ENCODE peak calls at places on chromosomes 1 and 21, in seven cellular contexts. One of them, this sample, is unnamed.

GRCh38 chr1:44268054-44268453 is 54.8 kb downstream of the DMAP1 start:
- DNase-seq in GM12865: no peak
- DNase-seq in kidney epithelial cell: no peak
- DNase-seq in fibroblast of the aortic adventitia: no peak
- DNase-seq in AG04450: no peak
- DNase-seq in heart right ventricle: no peak
- DNase-seq in IMR-90: no peak
- DNase-seq in this sample: no peak

GRCh38 chr1:3943806-3944620 is 43.9 kb upstream of the C1orf174 start:
- DNase-seq in heart right ventricle: no peak
- DNase-seq in IMR-90: no peak
- DNase-seq in AG04450: no peak
- DNase-seq in fibroblast of the aortic adventitia: no peak
- DNase-seq in GM12865: no peak
- DNase-seq in kidney epithelial cell: no peak
- DNase-seq in this sample: no peak

GRCh38 chr1:25524568-25525359 is 18.6 kb upstream of the LDLRAP1 start:
- DNase-seq in GM12865: no peak
- DNase-seq in fibroblast of the aortic adventitia: no peak
- DNase-seq in AG04450: no peak
- DNase-seq in heart right ventricle: no peak
- DNase-seq in IMR-90: no peak
- DNase-seq in kidney epithelial cell: no peak
- DNase-seq in this sample: peak; percentile 12

GRCh38 chr1:30473920-30474817 is 249.2 kb downstream of the MATN1 start:
- DNase-seq in heart right ventricle: no peak
- DNase-seq in fibroblast of the aortic adventitia: no peak
- DNase-seq in GM12865: no peak
- DNase-seq in AG04450: no peak
- DNase-seq in kidney epithelial cell: no peak
- DNase-seq in IMR-90: no peak
- DNase-seq in this sample: no peak

GRCh38 chr1:30816211-30817082 is 58.9 kb upstream of the LAPTM5 start:
- DNase-seq in AG04450: peak; percentile 45
- DNase-seq in fibroblast of the aortic adventitia: peak; percentile 72
- DNase-seq in heart right ventricle: peak; percentile 81
- DNase-seq in GM12865: no peak
- DNase-seq in IMR-90: peak; percentile 92
- DNase-seq in kidney epithelial cell: peak; percentile 94
- DNase-seq in this sample: peak; percentile 88

GRCh38 chr1:205774277-205775014 is 836 bp downstream of the RAB29 start:
- DNase-seq in kidney epithelial cell: no peak
- DNase-seq in GM12865: peak; percentile 71
- DNase-seq in IMR-90: no peak
- DNase-seq in AG04450: no peak
- DNase-seq in heart right ventricle: no peak
- DNase-seq in fibroblast of the aortic adventitia: no peak
- DNase-seq in this sample: no peak

GRCh38 chr1:54301494-54301893 is 101.5 kb downstream of the MRPL37 start:
- DNase-seq in GM12865: no peak
- DNase-seq in fibroblast of the aortic adventitia: no peak
- DNase-seq in IMR-90: no peak
- DNase-seq in kidney epithelial cell: no peak
- DNase-seq in AG04450: no peak
- DNase-seq in heart right ventricle: no peak
- DNase-seq in this sample: no peak

GRCh38 chr1:40032240-40032891 is 8.2 kb upstream of the CAP1 start:
- DNase-seq in AG04450: no peak
- DNase-seq in heart right ventricle: peak; percentile 41
- DNase-seq in kidney epithelial cell: no peak
- DNase-seq in GM12865: peak; percentile 82
- DNase-seq in IMR-90: peak; percentile 76
- DNase-seq in fibroblast of the aortic adventitia: peak; percentile 86
- DNase-seq in this sample: peak; percentile 75

GRCh38 chr1:23194119-23194984 is 22.9 kb downstream of the HTR1D start:
- DNase-seq in AG04450: peak; percentile 77
- DNase-seq in fibroblast of the aortic adventitia: peak; percentile 78
- DNase-seq in GM12865: no peak
- DNase-seq in kidney epithelial cell: peak; percentile 71
- DNase-seq in heart right ventricle: no peak
- DNase-seq in IMR-90: peak; percentile 95
- DNase-seq in this sample: peak; percentile 91

GRCh38 chr1:231663211-231663792 is 36.7 kb downstream of the DISC1 start:
- DNase-seq in AG04450: no peak
- DNase-seq in GM12865: no peak
- DNase-seq in kidney epithelial cell: no peak
- DNase-seq in fibroblast of the aortic adventitia: no peak
- DNase-seq in IMR-90: peak; percentile 46
- DNase-seq in heart right ventricle: no peak
- DNase-seq in this sample: peak; percentile 30

GRCh38 chr1:152392909-152393308 is 21.2 kb downstream of the CRNN start:
- DNase-seq in kidney epithelial cell: peak; percentile 10
- DNase-seq in heart right ventricle: no peak
- DNase-seq in GM12865: no peak
- DNase-seq in IMR-90: no peak
- DNase-seq in AG04450: no peak
- DNase-seq in fibroblast of the aortic adventitia: no peak
- DNase-seq in this sample: no peak

GRCh38 chr21:38989745-38990423 is 184.2 kb downstream of the ETS2 start:
- DNase-seq in IMR-90: peak; percentile 94
- DNase-seq in heart right ventricle: peak; percentile 43
- DNase-seq in fibroblast of the aortic adventitia: peak; percentile 92
- DNase-seq in GM12865: no peak
- DNase-seq in AG04450: peak; percentile 87
- DNase-seq in kidney epithelial cell: no peak
- DNase-seq in this sample: peak; percentile 92

GRCh38 chr1:156025873-156026272 is 5.1 kb upstream of the SSR2 start:
- DNase-seq in kidney epithelial cell: no peak
- DNase-seq in fibroblast of the aortic adventitia: peak; percentile 30
- DNase-seq in AG04450: no peak
- DNase-seq in IMR-90: peak; percentile 45
- DNase-seq in GM12865: peak; percentile 57
- DNase-seq in heart right ventricle: peak; percentile 14
- DNase-seq in this sample: peak; percentile 35

GRCh38 chr1:107213225-107213624 is 72.4 kb downstream of the NTNG1 start:
- DNase-seq in kidney epithelial cell: no peak
- DNase-seq in fibroblast of the aortic adventitia: no peak
- DNase-seq in heart right ventricle: no peak
- DNase-seq in AG04450: no peak
- DNase-seq in IMR-90: no peak
- DNase-seq in GM12865: no peak
- DNase-seq in this sample: no peak

GRCh38 chr1:43996733-43997115 is 5.3 kb downstream of the CCDC24 start:
- DNase-seq in heart right ventricle: no peak
- DNase-seq in AG04450: no peak
- DNase-seq in kidney epithelial cell: no peak
- DNase-seq in fibroblast of the aortic adventitia: no peak
- DNase-seq in GM12865: no peak
- DNase-seq in IMR-90: no peak
- DNase-seq in this sample: no peak

GRCh38 chr1:62064831-62065230 is 129.8 kb upstream of the L1TD1 start:
- DNase-seq in IMR-90: no peak
- DNase-seq in fibroblast of the aortic adventitia: no peak
- DNase-seq in heart right ventricle: no peak
- DNase-seq in kidney epithelial cell: no peak
- DNase-seq in GM12865: no peak
- DNase-seq in AG04450: no peak
- DNase-seq in this sample: no peak

GRCh38 chr1:174966000-174966572 is 33.7 kb upstream of the CACYBP start:
- DNase-seq in IMR-90: no peak
- DNase-seq in heart right ventricle: no peak
- DNase-seq in GM12865: no peak
- DNase-seq in AG04450: no peak
- DNase-seq in kidney epithelial cell: no peak
- DNase-seq in fibroblast of the aortic adventitia: peak; percentile 49
- DNase-seq in this sample: no peak

GRCh38 chr1:174968750-174969244 is 30.9 kb upstream of the CACYBP start:
- DNase-seq in fibroblast of the aortic adventitia: peak; percentile 46
- DNase-seq in GM12865: peak; percentile 87
- DNase-seq in AG04450: no peak
- DNase-seq in heart right ventricle: no peak
- DNase-seq in kidney epithelial cell: peak; percentile 53
- DNase-seq in IMR-90: peak; percentile 57
- DNase-seq in this sample: peak; percentile 76

GRCh38 chr1:174965006-174965971 is 34.5 kb upstream of the CACYBP start:
- DNase-seq in fibroblast of the aortic adventitia: peak; percentile 21
- DNase-seq in AG04450: no peak
- DNase-seq in IMR-90: peak; percentile 7
- DNase-seq in GM12865: no peak
- DNase-seq in kidney epithelial cell: no peak
- DNase-seq in heart right ventricle: no peak
- DNase-seq in this sample: no peak

GRCh38 chr1:174969977-174970376 is 29.8 kb upstream of the CACYBP start:
- DNase-seq in kidney epithelial cell: no peak
- DNase-seq in fibroblast of the aortic adventitia: no peak
- DNase-seq in AG04450: no peak
- DNase-seq in heart right ventricle: no peak
- DNase-seq in GM12865: peak; percentile 70
- DNase-seq in IMR-90: no peak
- DNase-seq in this sample: no peak

DNA sequence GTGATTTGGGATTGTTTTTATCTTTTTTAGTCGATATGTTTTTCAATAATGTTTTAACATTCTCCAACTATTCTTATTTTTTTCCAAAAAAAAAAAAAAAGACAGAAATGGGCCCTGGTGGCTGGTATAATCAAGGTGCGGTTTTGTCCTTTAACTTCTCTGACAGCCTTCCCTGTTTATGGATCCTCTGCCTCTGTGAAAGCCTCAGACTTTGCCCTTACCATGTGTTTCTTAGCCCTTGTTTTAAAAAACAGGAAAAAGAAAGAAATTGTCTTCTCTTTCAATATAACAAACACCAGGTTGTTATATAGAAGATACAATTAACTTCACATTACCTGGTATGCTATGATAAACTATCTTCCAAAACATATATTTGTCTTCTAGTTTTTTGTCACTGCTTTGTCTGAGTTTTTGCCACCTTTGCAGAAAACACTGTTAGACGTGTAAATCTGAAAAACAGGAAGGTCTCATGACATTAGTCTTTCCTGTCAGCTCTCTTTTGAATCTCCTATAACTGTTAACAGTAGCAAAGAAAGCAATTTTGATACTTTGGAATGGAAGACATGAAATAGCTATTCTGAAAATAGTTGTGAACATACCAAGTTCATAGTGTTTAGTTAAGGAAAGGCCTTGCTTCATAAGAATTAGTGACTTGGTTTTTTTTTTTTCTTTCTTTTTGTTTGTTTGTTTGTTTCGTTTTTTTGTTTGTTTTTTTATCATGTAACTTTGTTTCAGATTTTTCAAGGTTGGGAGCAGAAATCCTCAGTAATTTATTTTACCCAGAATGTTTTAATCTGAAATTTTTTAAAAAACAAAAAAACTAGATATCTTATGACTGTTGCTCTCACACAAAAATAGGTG is 31.7 kb upstream of the CACYBP start:
- DNase-seq in heart right ventricle: no peak
- DNase-seq in AG04450: no peak
- DNase-seq in IMR-90: no peak
- DNase-seq in GM12865: no peak
- DNase-seq in kidney epithelial cell: no peak
- DNase-seq in fibroblast of the aortic adventitia: no peak
- DNase-seq in this sample: no peak
- H3K4me3 ChIP-seq in heart right ventricle: no peak overlapping the region
- H3K4me3 ChIP-seq in AG04450: no peak overlapping the region
- H3K4me3 ChIP-seq in IMR-90: no peak overlapping the region
- H3K4me3 ChIP-seq in GM12865: peak overlapping the region; percentile 13
- H3K4me3 ChIP-seq in kidney epithelial cell: no peak overlapping the region
- H3K4me3 ChIP-seq in fibroblast of the aortic adventitia: no peak overlapping the region
- H3K4me3 ChIP-seq in this sample: no peak overlapping the region

GRCh38 chr1:10388387-10388715 is 10.5 kb upstream of the PGD start:
- DNase-seq in heart right ventricle: no peak
- DNase-seq in GM12865: no peak
- DNase-seq in kidney epithelial cell: no peak
- DNase-seq in IMR-90: no peak
- DNase-seq in AG04450: no peak
- DNase-seq in fibroblast of the aortic adventitia: no peak
- DNase-seq in this sample: no peak

GRCh38 chr1:10389271-10389973 is 9.4 kb upstream of the PGD start:
- DNase-seq in heart right ventricle: no peak
- DNase-seq in GM12865: no peak
- DNase-seq in fibroblast of the aortic adventitia: no peak
- DNase-seq in IMR-90: no peak
- DNase-seq in kidney epithelial cell: no peak
- DNase-seq in AG04450: no peak
- DNase-seq in this sample: no peak

GRCh38 chr1:10384219-10384618 is 14.6 kb upstream of the PGD start:
- DNase-seq in IMR-90: no peak
- DNase-seq in fibroblast of the aortic adventitia: no peak
- DNase-seq in heart right ventricle: no peak
- DNase-seq in GM12865: peak; percentile 5
- DNase-seq in AG04450: no peak
- DNase-seq in kidney epithelial cell: no peak
- DNase-seq in this sample: no peak

GRCh38 chr1:10387611-10388386 is 11.1 kb upstream of the PGD start:
- DNase-seq in AG04450: peak; percentile 41
- DNase-seq in fibroblast of the aortic adventitia: peak; percentile 95
- DNase-seq in GM12865: peak; percentile 26
- DNase-seq in IMR-90: peak; percentile 82
- DNase-seq in kidney epithelial cell: no peak
- DNase-seq in heart right ventricle: peak; percentile 51
- DNase-seq in this sample: peak; percentile 82

GRCh38 chr1:10386761-10387482 is 11.9 kb upstream of the PGD start:
- DNase-seq in IMR-90: no peak
- DNase-seq in heart right ventricle: no peak
- DNase-seq in GM12865: no peak
- DNase-seq in kidney epithelial cell: no peak
- DNase-seq in AG04450: no peak
- DNase-seq in fibroblast of the aortic adventitia: no peak
- DNase-seq in this sample: no peak
- H3K4me3 ChIP-seq in IMR-90: no peak overlapping the region
- H3K4me3 ChIP-seq in heart right ventricle: no peak overlapping the region
- H3K4me3 ChIP-seq in GM12865: no peak overlapping the region
- H3K4me3 ChIP-seq in kidney epithelial cell: no peak overlapping the region
- H3K4me3 ChIP-seq in AG04450: no peak overlapping the region
- H3K4me3 ChIP-seq in fibroblast of the aortic adventitia: no peak overlapping the region
- H3K4me3 ChIP-seq in this sample: no peak overlapping the region

GRCh38 chr1:100279954-100280682 is 14.1 kb downstream of the RTCA start:
- DNase-seq in fibroblast of the aortic adventitia: no peak
- DNase-seq in IMR-90: no peak
- DNase-seq in GM12865: no peak
- DNase-seq in AG04450: no peak
- DNase-seq in heart right ventricle: no peak
- DNase-seq in kidney epithelial cell: no peak
- DNase-seq in this sample: no peak
- H3K4me3 ChIP-seq in fibroblast of the aortic adventitia: no peak overlapping the region
- H3K4me3 ChIP-seq in IMR-90: no peak overlapping the region
- H3K4me3 ChIP-seq in GM12865: no peak overlapping the region
- H3K4me3 ChIP-seq in AG04450: no peak overlapping the region
- H3K4me3 ChIP-seq in heart right ventricle: no peak overlapping the region
- H3K4me3 ChIP-seq in kidney epithelial cell: no peak overlapping the region
- H3K4me3 ChIP-seq in this sample: no peak overlapping the region

DNA sequence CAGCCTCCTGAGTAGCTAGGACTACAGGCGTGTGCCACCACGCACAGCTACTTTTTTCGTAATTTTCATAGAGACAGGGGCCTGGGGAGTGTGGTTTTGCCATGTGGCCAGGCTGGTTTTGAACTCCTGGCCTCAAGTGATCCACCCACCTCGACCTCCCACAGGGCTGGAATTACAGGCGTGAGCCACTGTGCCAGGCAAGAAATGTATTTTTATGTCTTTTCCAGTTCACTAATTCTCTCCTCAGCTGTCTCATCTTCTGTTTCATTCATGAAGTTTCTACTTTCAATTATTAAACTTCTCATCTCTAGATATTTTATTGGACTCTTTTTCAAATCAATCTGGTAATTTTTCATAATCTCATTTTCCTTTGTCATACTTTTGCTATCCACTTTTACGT is 72.1 kb upstream of the DISP3 start:
- DNase-seq in GM12865: peak; percentile 8
- DNase-seq in AG04450: no peak
- DNase-seq in IMR-90: no peak
- DNase-seq in kidney epithelial cell: no peak
- DNase-seq in fibroblast of the aortic adventitia: no peak
- DNase-seq in heart right ventricle: no peak
- DNase-seq in this sample: no peak
- H3K4me3 ChIP-seq in GM12865: no peak overlapping the region
- H3K4me3 ChIP-seq in AG04450: no peak overlapping the region
- H3K4me3 ChIP-seq in IMR-90: no peak overlapping the region
- H3K4me3 ChIP-seq in kidney epithelial cell: no peak overlapping the region
- H3K4me3 ChIP-seq in fibroblast of the aortic adventitia: no peak overlapping the region
- H3K4me3 ChIP-seq in heart right ventricle: no peak overlapping the region
- H3K4me3 ChIP-seq in this sample: no peak overlapping the region